ENCODE peak calls at places on chromosomes 7 and 10, in eight cellular contexts. H is mucosa of descending colon, K is HEK293T, P is ovary, M is heart right ventricle, S is cardiac fibroblast, G is RWPE1, C is tibial nerve. V is an unnamed sample.

GRCh38 chr10:43978936-43979335 is 330.3 kb upstream of the ZNF32 start:
- DNase-seq in P (no peak), G (no peak), K (no peak), C (no peak), H (no peak), M (no peak), S (no peak), V (no peak)

GRCh38 chr7:121394709-121395140 is 1.4 kb downstream of the FAM3C start:
- DNase-seq in G (no peak), C (no peak), P (no peak), M (no peak), K (no peak), H (no peak), S (peak), V (peak)

GRCh38 chr7:70380315-70381027 is 751.5 kb upstream of the GALNT17 start:
- DNase-seq in H (no peak), C (peak), M (peak), S (no peak), G (no peak), P (peak), K (no peak), V (no peak)

GRCh38 chr7:82109288-82109687 is 334.3 kb downstream of the CACNA2D1 start:
- DNase-seq in S (peak), M (no peak), H (no peak), K (no peak), C (no peak), P (no peak), G (peak), V (no peak)

GRCh38 chr10:73576178-73576889 is 14.8 kb downstream of the USP54 start:
- DNase-seq in S (peak), H (peak), M (no peak), G (no peak), P (no peak), C (peak), K (no peak), V (no peak)

GRCh38 chr7:131027287-131027773 is 293.3 kb upstream of the KLF14 start:
- DNase-seq in G (no peak), M (peak), P (no peak), H (no peak), C (peak), K (no peak), S (peak), V (no peak)

GRCh38 chr7:137001041-137001440 is 132.6 kb downstream of the CHRM2 start:
- DNase-seq in H (no peak), G (no peak), P (no peak), C (no peak), K (no peak), M (no peak), S (no peak), V (no peak)

GRCh38 chr7:82665966-82666507 is 222.5 kb upstream of the CACNA2D1 start:
- DNase-seq in H (no peak), M (no peak), G (no peak), P (no peak), K (no peak), S (peak), C (no peak), V (no peak)

GRCh38 chr7:46210467-46210866 is 289.4 kb upstream of the IGFBP3 start:
- DNase-seq in P (no peak), H (no peak), C (no peak), G (no peak), S (no peak), K (no peak), M (no peak), V (no peak)

V was measured in Calu3.